ENCODE peak calls at places on chromosomes 2 and 18, in six cellular contexts. One of them, this sample, is unnamed.
A peak's percentile ranks its signal among the peaks of the same experiment; 100 is the strongest.

GRCh38 chr2:70887550-70888229 is 48.0 kb upstream of the ATP6V1B1 start:
- DNase-seq in HTR-8/SVneo: peak; percentile 79
- DNase-seq in cardiac muscle cell: no peak
- DNase-seq in NCI-H146: peak; percentile 81
- DNase-seq in CD8-positive, alpha-beta T cell: peak; percentile 24
- DNase-seq in GM04504: no peak
- DNase-seq in this sample: no peak

GRCh38 chr2:10414000-10414451 is 34.1 kb downstream of the ODC1 start:
- DNase-seq in GM04504: no peak
- DNase-seq in cardiac muscle cell: no peak
- DNase-seq in CD8-positive, alpha-beta T cell: no peak
- DNase-seq in HTR-8/SVneo: no peak
- DNase-seq in NCI-H146: peak; percentile 62
- DNase-seq in this sample: no peak

GRCh38 chr2:120815292-120815691 is 79.6 kb downstream of the GLI2 start:
- DNase-seq in GM04504: no peak
- DNase-seq in HTR-8/SVneo: no peak
- DNase-seq in cardiac muscle cell: no peak
- DNase-seq in CD8-positive, alpha-beta T cell: no peak
- DNase-seq in NCI-H146: no peak
- DNase-seq in this sample: no peak

GRCh38 chr2:34408100-34408499 is 809.0 kb upstream of the FAM98A start:
- DNase-seq in CD8-positive, alpha-beta T cell: no peak
- DNase-seq in GM04504: no peak
- DNase-seq in HTR-8/SVneo: no peak
- DNase-seq in cardiac muscle cell: no peak
- DNase-seq in NCI-H146: no peak
- DNase-seq in this sample: no peak

GRCh38 chr2:148994341-148994740 is 44.2 kb upstream of the LYPD6B start:
- DNase-seq in CD8-positive, alpha-beta T cell: no peak
- DNase-seq in HTR-8/SVneo: no peak
- DNase-seq in GM04504: no peak
- DNase-seq in NCI-H146: peak; percentile 80
- DNase-seq in cardiac muscle cell: no peak
- DNase-seq in this sample: no peak

GRCh38 chr2:238238766-238239551 is 879 bp downstream of the HES6 start:
- DNase-seq in NCI-H146: peak; percentile 62
- DNase-seq in CD8-positive, alpha-beta T cell: peak; percentile 30
- DNase-seq in HTR-8/SVneo: no peak
- DNase-seq in cardiac muscle cell: no peak
- DNase-seq in GM04504: no peak
- DNase-seq in this sample: peak; percentile 37

GRCh38 chr2:223537669-223538601 is 64.2 kb downstream of the SCG2 start:
- DNase-seq in NCI-H146: peak; percentile 78
- DNase-seq in CD8-positive, alpha-beta T cell: no peak
- DNase-seq in HTR-8/SVneo: no peak
- DNase-seq in cardiac muscle cell: peak; percentile 52
- DNase-seq in GM04504: no peak
- DNase-seq in this sample: no peak

GRCh38 chr2:64913357-64913869 is 75.8 kb upstream of the SLC1A4 start:
- DNase-seq in CD8-positive, alpha-beta T cell: no peak
- DNase-seq in cardiac muscle cell: no peak
- DNase-seq in GM04504: no peak
- DNase-seq in NCI-H146: peak; percentile 78
- DNase-seq in HTR-8/SVneo: no peak
- DNase-seq in this sample: no peak

GRCh38 chr2:100820346-100821254 is 661 bp downstream of the NPAS2 start:
- DNase-seq in cardiac muscle cell: no peak
- DNase-seq in NCI-H146: no peak
- DNase-seq in HTR-8/SVneo: no peak
- DNase-seq in CD8-positive, alpha-beta T cell: no peak
- DNase-seq in GM04504: no peak
- DNase-seq in this sample: no peak

GRCh38 chr2:97997774-97998392 is 2.1 kb upstream of the TMEM131 start:
- DNase-seq in CD8-positive, alpha-beta T cell: no peak
- DNase-seq in cardiac muscle cell: no peak
- DNase-seq in NCI-H146: peak; percentile 98
- DNase-seq in HTR-8/SVneo: no peak
- DNase-seq in GM04504: no peak
- DNase-seq in this sample: no peak

GRCh38 chr2:47269316-47270232 is 114.5 kb upstream of the STPG4 start:
- DNase-seq in HTR-8/SVneo: peak; percentile 87
- DNase-seq in GM04504: peak; percentile 98
- DNase-seq in CD8-positive, alpha-beta T cell: no peak
- DNase-seq in NCI-H146: no peak
- DNase-seq in cardiac muscle cell: peak; percentile 89
- DNase-seq in this sample: no peak

GRCh38 chr2:40363631-40364030 is 88.3 kb downstream of the SLC8A1 start:
- DNase-seq in GM04504: no peak
- DNase-seq in HTR-8/SVneo: no peak
- DNase-seq in CD8-positive, alpha-beta T cell: no peak
- DNase-seq in cardiac muscle cell: peak; percentile 43
- DNase-seq in NCI-H146: peak; percentile 45
- DNase-seq in this sample: no peak

GRCh38 chr2:226831266-226831665 is 4.6 kb upstream of the RHBDD1 start:
- DNase-seq in NCI-H146: no peak
- DNase-seq in HTR-8/SVneo: no peak
- DNase-seq in cardiac muscle cell: no peak
- DNase-seq in GM04504: no peak
- DNase-seq in CD8-positive, alpha-beta T cell: no peak
- DNase-seq in this sample: no peak

GRCh38 chr2:230870544-230871360 is 6.0 kb downstream of the ITM2C start:
- DNase-seq in GM04504: no peak
- DNase-seq in CD8-positive, alpha-beta T cell: no peak
- DNase-seq in NCI-H146: peak; percentile 71
- DNase-seq in HTR-8/SVneo: no peak
- DNase-seq in cardiac muscle cell: no peak
- DNase-seq in this sample: no peak

GRCh38 chr2:201532686-201533304 is 81.3 kb downstream of the STRADB start:
- DNase-seq in GM04504: peak; percentile 79
- DNase-seq in CD8-positive, alpha-beta T cell: no peak
- DNase-seq in NCI-H146: no peak
- DNase-seq in HTR-8/SVneo: peak; percentile 26
- DNase-seq in cardiac muscle cell: peak; percentile 67
- DNase-seq in this sample: no peak

GRCh38 chr2:5982911-5983310 is 290.7 kb downstream of the SOX11 start:
- DNase-seq in CD8-positive, alpha-beta T cell: no peak
- DNase-seq in cardiac muscle cell: no peak
- DNase-seq in GM04504: no peak
- DNase-seq in HTR-8/SVneo: no peak
- DNase-seq in NCI-H146: no peak
- DNase-seq in this sample: no peak

GRCh38 chr18:11502368-11502767 is 107.0 kb upstream of the SLC35G4 start:
- DNase-seq in cardiac muscle cell: no peak
- DNase-seq in NCI-H146: no peak
- DNase-seq in CD8-positive, alpha-beta T cell: no peak
- DNase-seq in GM04504: no peak
- DNase-seq in HTR-8/SVneo: no peak
- DNase-seq in this sample: no peak

GRCh38 chr2:102801098-102801718 is 39.4 kb downstream of the TMEM182 start:
- DNase-seq in cardiac muscle cell: peak; percentile 43
- DNase-seq in HTR-8/SVneo: no peak
- DNase-seq in GM04504: no peak
- DNase-seq in NCI-H146: no peak
- DNase-seq in CD8-positive, alpha-beta T cell: no peak
- DNase-seq in this sample: no peak

GRCh38 chr2:120712180-120712678 is 23.4 kb upstream of the GLI2 start:
- DNase-seq in HTR-8/SVneo: no peak
- DNase-seq in cardiac muscle cell: no peak
- DNase-seq in CD8-positive, alpha-beta T cell: no peak
- DNase-seq in NCI-H146: no peak
- DNase-seq in GM04504: no peak
- DNase-seq in this sample: no peak

GRCh38 chr2:7773362-7773973 is 856.3 kb downstream of the RNF144A start:
- DNase-seq in NCI-H146: no peak
- DNase-seq in CD8-positive, alpha-beta T cell: no peak
- DNase-seq in GM04504: no peak
- DNase-seq in HTR-8/SVneo: no peak
- DNase-seq in cardiac muscle cell: no peak
- DNase-seq in this sample: peak; percentile 26

GRCh38 chr2:217418090-217418489 is 558.2 kb upstream of the TNP1 start:
- DNase-seq in GM04504: no peak
- DNase-seq in NCI-H146: no peak
- DNase-seq in HTR-8/SVneo: no peak
- DNase-seq in CD8-positive, alpha-beta T cell: no peak
- DNase-seq in cardiac muscle cell: no peak
- DNase-seq in this sample: no peak

GRCh38 chr2:221571108-221571390 is 1.1 kb downstream of the EPHA4 start:
- DNase-seq in HTR-8/SVneo: no peak
- DNase-seq in GM04504: no peak
- DNase-seq in cardiac muscle cell: peak; percentile 9
- DNase-seq in NCI-H146: no peak
- DNase-seq in CD8-positive, alpha-beta T cell: no peak
- DNase-seq in this sample: no peak

GRCh38 chr2:101718993-101719571 is 21.6 kb downstream of the MAP4K4 start:
- DNase-seq in CD8-positive, alpha-beta T cell: no peak
- DNase-seq in GM04504: no peak
- DNase-seq in NCI-H146: no peak
- DNase-seq in HTR-8/SVneo: no peak
- DNase-seq in cardiac muscle cell: no peak
- DNase-seq in this sample: no peak

GRCh38 chr2:219206442-219207253 is at the start of gene ZFAND2B:
- DNase-seq in CD8-positive, alpha-beta T cell: peak; percentile 96
- DNase-seq in NCI-H146: peak; percentile 87
- DNase-seq in GM04504: peak; percentile 89
- DNase-seq in HTR-8/SVneo: peak; percentile 96
- DNase-seq in cardiac muscle cell: peak; percentile 95
- DNase-seq in this sample: peak; percentile 94

GRCh38 chr2:102185347-102185746 is 1.5 kb upstream of the IL1RL2 start:
- DNase-seq in GM04504: no peak
- DNase-seq in HTR-8/SVneo: no peak
- DNase-seq in CD8-positive, alpha-beta T cell: no peak
- DNase-seq in cardiac muscle cell: peak; percentile 81
- DNase-seq in NCI-H146: no peak
- DNase-seq in this sample: no peak

GRCh38 chr2:10519067-10519740 is 71.1 kb upstream of the ODC1 start:
- DNase-seq in CD8-positive, alpha-beta T cell: no peak
- DNase-seq in NCI-H146: no peak
- DNase-seq in cardiac muscle cell: no peak
- DNase-seq in HTR-8/SVneo: no peak
- DNase-seq in GM04504: no peak
- DNase-seq in this sample: no peak